ENCODE peak calls at places on chromosomes 3 and 15, in four cellular contexts. L is HT-29, Z is MM.1S, U is T-helper 2 cell. H is an unnamed sample.

GRCh38 chr3:178711753-178712152 is 175.5 kb downstream of the KCNMB2 start:
- DNase-seq in L (no peak), U (no peak), Z (peak; percentile 14), H (no peak)

GRCh38 chr3:151806838-151807237 is 7.1 kb upstream of the AADAC start:
- DNase-seq in U (no peak), L (no peak), Z (no peak), H (no peak)

GRCh38 chr15:73727330-73728018 is 25.7 kb downstream of the INSYN1 start:
- DNase-seq in U (no peak), L (no peak), Z (no peak), H (no peak)

GRCh38 chr3:126784254-126784653 is 80.2 kb downstream of the CHCHD6 start:
- DNase-seq in Z (no peak), U (no peak), L (no peak), H (no peak)

GRCh38 chr3:114624676-114625181 is 330.9 kb downstream of the TIGIT start:
- DNase-seq in Z (no peak), L (peak; percentile 83), U (no peak), H (no peak)

GRCh38 chr3:171358171-171358890 is 101.9 kb downstream of the TNIK start:
- DNase-seq in L (no peak), Z (no peak), U (no peak), H (no peak)

GRCh38 chr15:70833897-70834765 is 19.8 kb downstream of the LARP6 start:
- DNase-seq in U (no peak), Z (no peak), L (peak; percentile 65), H (no peak)

GRCh38 chr3:115980709-115981108 is 357.4 kb downstream of the GAP43 start:
- DNase-seq in L (no peak), Z (no peak), U (no peak), H (no peak)

GRCh38 chr15:42089942-42090341 is 4.4 kb downstream of the PLA2G4D start:
- DNase-seq in L (no peak), U (no peak), Z (no peak), H (no peak)

GRCh38 chr3:159881828-159882309 is 106.8 kb upstream of the IL12A start:
- DNase-seq in L (no peak), Z (no peak), U (no peak), H (no peak)

GRCh38 chr15:101004986-101005747 is 86.0 kb downstream of the LRRK1 start:
- DNase-seq in L (no peak), U (no peak), Z (no peak), H (no peak)

GRCh38 chr15:76998661-76999285 is 3.8 kb downstream of the PSTPIP1 start:
- DNase-seq in Z (no peak), U (no peak), L (no peak), H (no peak)

GRCh38 chr15:77144492-77145070 is 73.7 kb upstream of the TSPAN3 start:
- DNase-seq in U (no peak), L (peak; percentile 50), Z (no peak), H (no peak)

GRCh38 chr3:32891365-32891764 is 60.1 kb upstream of the CCR4 start:
- DNase-seq in L (no peak), U (no peak), Z (no peak), H (no peak)

GRCh38 chr15:45630958-45631691 is 3.7 kb upstream of the SQOR start:
- DNase-seq in L (no peak), Z (no peak), U (no peak), H (no peak)

H was measured in stimulated activated naive CD8-positive, alpha-beta T cell treated with anti-CD3 and anti-CD28 coated beads, Interleukin-15, amount 100 ng/mL, for 72 hours.